ENCODE peak calls at places on chromosomes 7 and 10, in eight cellular contexts. S is hepatic stellate cell, C is caudate nucleus, V is NCI-H1092, M is mesenchymal stem cell, A is GM19239, E is T-helper 17 cell, U is T1000. J is an unnamed sample.

GRCh38 chr10:125262920-125263319 is 102.6 kb upstream of the CTBP2 start:
- DNase-seq in M (no peak), S (no peak), C (no peak), E (no peak), V (no peak), U (no peak), A (no peak), J (no peak)

GRCh38 chr7:1579481-1580421 is 9.9 kb upstream of the PSMG3 start:
- DNase-seq in E (peak), C (peak), S (peak), M (peak), A (peak), U (peak), V (peak), J (peak)

GRCh38 chr10:123044391-123044790 is 35.6 kb downstream of the ACADSB start:
- DNase-seq in M (no peak), E (no peak), A (no peak), S (no peak), V (no peak), U (no peak), C (no peak), J (no peak)

GRCh38 chr7:44176486-44176885 is 12.8 kb downstream of the GCK start:
- DNase-seq in V (no peak), C (no peak), U (no peak), M (no peak), A (no peak), E (no peak), S (no peak), J (no peak)

GRCh38 chr7:41870505-41871138 is 167.7 kb upstream of the INHBA start:
- DNase-seq in S (no peak), U (no peak), A (no peak), M (peak), E (no peak), V (no peak), C (no peak), J (no peak)

GRCh38 chr7:144834516-144835165 is 1.2 kb downstream of the TPK1 start:
- DNase-seq in C (no peak), S (peak), V (peak), E (no peak), U (no peak), A (no peak), M (no peak), J (peak)

GRCh38 chr10:33209777-33210176 is 124.7 kb downstream of the NRP1 start:
- DNase-seq in M (no peak), S (no peak), C (no peak), U (no peak), V (no peak), E (no peak), A (no peak), J (no peak)

GRCh38 chr7:151390594-151391357 is 19.1 kb downstream of the WDR86 start:
- DNase-seq in E (no peak), A (no peak), V (no peak), M (no peak), U (no peak), C (no peak), S (no peak), J (no peak)

GRCh38 chr7:90187507-90188050 is 24.0 kb upstream of the STEAP2 start:
- DNase-seq in A (no peak), M (no peak), V (no peak), U (no peak), S (no peak), E (no peak), C (no peak), J (no peak)

GRCh38 chr10:129904323-129904722 is 59.8 kb downstream of the EBF3 start:
- DNase-seq in U (no peak), E (no peak), C (no peak), V (no peak), S (no peak), A (no peak), M (no peak), J (no peak)

GRCh38 chr7:83574616-83575015 is 74.3 kb downstream of the SEMA3E start:
- DNase-seq in V (no peak), M (peak), C (no peak), U (no peak), E (no peak), S (no peak), A (no peak), J (no peak)

GRCh38 chr7:75906991-75907667 is 7.8 kb upstream of the POR start:
- DNase-seq in S (no peak), U (no peak), C (no peak), M (no peak), V (no peak), A (no peak), E (no peak), J (no peak)

GRCh38 chr10:52674474-52674873 is 98.1 kb downstream of the MBL2 start:
- DNase-seq in C (no peak), A (no peak), V (no peak), U (no peak), S (no peak), M (no peak), E (no peak), J (no peak)